ENCODE peak calls at places on chromosomes 16 and 17, in six cellular contexts. J is NCI-H1694 treated with DMSO at 0.1 percent for 48 hours; B is cardiac muscle cell; S is activated CD8-positive, alpha-beta T cell treated with anti-CD3 and anti-CD28 coated beads, Interleukin-2, amount 10 ng/mL, durations not matched to agents 7 days and 5 days; C is stimulated activated CD8-positive, alpha-beta memory T cell treated with anti-CD3 and anti-CD28 coated beads, Interleukin-4, amount 100 ng/mL, for 4 hours; Q is NCI-H1105 treated with DMSO at 0.1 percent for 48 hours. M is an unnamed sample.
A peak's percentile ranks its signal among the peaks of the same experiment; 100 is the strongest.

GRCh38 chr17:2368383-2368782 is 31.1 kb downstream of the SGSM2 start:
- DNase-seq in J (peak; percentile 68), B (no peak), S (no peak), C (no peak), Q (no peak), M (no peak)

GRCh38 chr16:66057056-66057455 is 309.4 kb upstream of the CDH5 start:
- DNase-seq in J (no peak), B (no peak), S (no peak), C (no peak), Q (no peak), M (no peak)

GRCh38 chr17:50421308-50422031 is 4.5 kb upstream of the ACSF2 start:
- DNase-seq in J (no peak), B (no peak), S (no peak), C (no peak), Q (no peak), M (peak; percentile 14)

GRCh38 chr17:51607512-51607911 is 347.2 kb downstream of the UTP18 start:
- DNase-seq in J (no peak), B (no peak), S (no peak), C (no peak), Q (no peak), M (no peak)

GRCh38 chr17:30821751-30822723 is 2.5 kb downstream of the CRLF3 start:
- DNase-seq in J (peak; percentile 6), B (no peak), S (no peak), C (no peak), Q (no peak), M (no peak)

GRCh38 chr17:44354582-44355309 is 8.9 kb downstream of the FAM171A2 start:
- DNase-seq in J (no peak), B (peak; percentile 79), S (peak; percentile 71), C (no peak), Q (peak; percentile 14), M (no peak)

GRCh38 chr17:48515925-48516900 is 14.6 kb downstream of the HOXB1 start:
- DNase-seq in J (no peak), B (no peak), S (no peak), C (no peak), Q (no peak), M (no peak)

GRCh38 chr17:82823004-82823403 is 16.8 kb downstream of the ZNF750 start:
- DNase-seq in J (no peak), B (peak; percentile 23), S (no peak), C (no peak), Q (no peak), M (no peak)

GRCh38 chr16:1331712-1332617 is 1.5 kb upstream of the BAIAP3 start:
- DNase-seq in J (no peak), B (no peak), S (peak; percentile 86), C (no peak), Q (peak; percentile 4), M (peak; percentile 39)

GRCh38 chr17:45720386-45720785 is 63.7 kb upstream of the CRHR1 start:
- DNase-seq in J (no peak), B (no peak), S (no peak), C (no peak), Q (no peak), M (no peak)

GRCh38 chr17:4837471-4838305 is 4.5 kb downstream of the MINK1 start:
- DNase-seq in J (no peak), B (no peak), S (no peak), C (no peak), Q (no peak), M (no peak)

GRCh38 chr16:76931186-76931585 is 259.8 kb upstream of the MON1B start:
- DNase-seq in J (no peak), B (no peak), S (no peak), C (no peak), Q (no peak), M (no peak)

GRCh38 chr16:89365044-89365467 is 125.3 kb downstream of the ANKRD11 start:
- DNase-seq in J (no peak), B (no peak), S (no peak), C (no peak), Q (no peak), M (peak; percentile 43)

GRCh38 chr16:60945225-60945624 is 1091.0 kb downstream of the CDH8 start:
- DNase-seq in J (no peak), B (peak; percentile 81), S (no peak), C (no peak), Q (no peak), M (no peak)

GRCh38 chr16:9612267-9612666 is 520.8 kb downstream of the HAPSTR1 start:
- DNase-seq in J (no peak), B (no peak), S (no peak), C (no peak), Q (no peak), M (no peak)

GRCh38 chr17:7650509-7651096 is at the start of gene ATP1B2:
- DNase-seq in J (peak; percentile 55), B (peak; percentile 97), S (peak; percentile 77), C (peak; percentile 63), Q (peak; percentile 60), M (no peak)

GRCh38 chr16:57562066-57562465 is 19.6 kb downstream of the ADGRG5 start:
- DNase-seq in J (no peak), B (no peak), S (no peak), C (no peak), Q (no peak), M (no peak)

GRCh38 chr17:81049372-81049911 is 14.5 kb downstream of the BAIAP2 start:
- DNase-seq in J (no peak), B (no peak), S (peak; percentile 51), C (no peak), Q (no peak), M (no peak)